ENCODE peak calls at places on chromosomes 12 and 14, in four cellular contexts. M is RWPE2; I is gastrocnemius medialis; E is activated T-cell treated with anti-CD3 and anti-CD28 coated beads, Interleukin-2, amount 50 U/mL, for 72 hours. V is an unnamed sample.
A peak's percentile ranks its signal among the peaks of the same experiment; 100 is the strongest.

GRCh38 chr12:52663420-52663819 is 11.4 kb upstream of the KRT2 start:
- ATAC-seq in E (no peak), I (no peak), M (no peak), V (no peak)

GRCh38 chr14:22471545-22472121 is 117.4 kb downstream of the DAD1 start:
- ATAC-seq in E (no peak), M (peak; percentile 62), I (no peak), V (peak; percentile 60)

GRCh38 chr14:102285106-102285505 is 19.9 kb downstream of the MOK start:
- ATAC-seq in M (no peak), E (no peak), I (no peak), V (no peak)

GRCh38 chr12:57838594-57839302 is 7.8 kb downstream of the CTDSP2 start:
- ATAC-seq in M (no peak), E (peak; percentile 78), I (no peak), V (no peak)

GRCh38 chr12:8960185-8960584 is 10.7 kb upstream of the M6PR start:
- ATAC-seq in E (peak; percentile 32), I (no peak), M (no peak), V (no peak)

GRCh38 chr12:9099552-9100190 is 16.0 kb downstream of the A2M start:
- ATAC-seq in M (no peak), I (no peak), E (no peak), V (no peak)

GRCh38 chr12:51395283-51396230 is 4.4 kb upstream of the GALNT6 start:
- ATAC-seq in M (no peak), E (peak; percentile 51), I (no peak), V (no peak)

GRCh38 chr12:14514154-14514842 is 53.4 kb downstream of the PLBD1 start:
- ATAC-seq in E (peak; percentile 18), I (no peak), M (peak; percentile 84), V (peak; percentile 60)

V was measured in SK-N-SH treated with all-trans-retinoic acid at 6 μM for 48 hours.